ENCODE peak calls at places on chromosomes 13 and 19, in eight cellular contexts. C is cardiac muscle cell, J is neural progenitor cell, G is left ventricle myocardium inferior, X is OCI-LY7, Y is PC-9, I is heart left ventricle, L is Panc1. Z is an unnamed sample.

GRCh38 chr19:4310247-4311121 is 6.1 kb downstream of the FSD1 start:
- DNase-seq in C (no peak), J (no peak), G (no peak), X (peak; percentile 67), Y (peak; percentile 15), I (no peak), L (no peak), Z (no peak)

GRCh38 chr19:57406516-57407123 is 4.3 kb upstream of the ZNF17 start:
- DNase-seq in C (peak; percentile 69), J (peak; percentile 85), G (peak; percentile 55), X (peak; percentile 69), Y (peak; percentile 69), I (peak; percentile 56), L (peak; percentile 64), Z (peak; percentile 37)

GRCh38 chr19:51417107-51417806 is at the start of gene SIGLEC10:
- DNase-seq in C (peak; percentile 23), J (no peak), G (peak; percentile 44), X (peak; percentile 93), Y (no peak), I (peak; percentile 42), L (no peak), Z (no peak)

GRCh38 chr19:1304197-1304924 is 18.7 kb downstream of the EFNA2 start:
- DNase-seq in C (no peak), J (no peak), G (no peak), X (no peak), Y (no peak), I (no peak), L (no peak), Z (no peak)

GRCh38 chr19:805600-806550 is 8.6 kb downstream of the PTBP1 start:
- DNase-seq in C (no peak), J (no peak), G (no peak), X (no peak), Y (no peak), I (peak; percentile 19), L (no peak), Z (no peak)

GRCh38 chr13:25943666-25944065 is 108.2 kb downstream of the SHISA2 start:
- DNase-seq in C (peak; percentile 67), J (no peak), G (no peak), X (no peak), Y (no peak), I (no peak), L (no peak), Z (no peak)

GRCh38 chr13:73412933-73413332 is 354.1 kb downstream of the KLF5 start:
- DNase-seq in C (no peak), J (no peak), G (no peak), X (no peak), Y (no peak), I (no peak), L (no peak), Z (no peak)

GRCh38 chr19:18278521-18279265 is 2.7 kb downstream of the JUND start:
- DNase-seq in C (peak; percentile 39), J (no peak), G (no peak), X (peak; percentile 41), Y (no peak), I (no peak), L (no peak), Z (peak; percentile 68)

GRCh38 chr13:67273001-67273400 is 42.9 kb upstream of the PCDH9 start:
- DNase-seq in C (peak; percentile 18), J (no peak), G (no peak), X (no peak), Y (no peak), I (no peak), L (no peak), Z (no peak)

GRCh38 chr13:110131424-110131823 is 175.5 kb downstream of the COL4A1 start:
- DNase-seq in C (no peak), J (no peak), G (no peak), X (no peak), Y (no peak), I (no peak), L (no peak), Z (no peak)
- H3K27ac ChIP-seq in C (no peak overlapping the region), J (no peak overlapping the region), G (no peak overlapping the region), X (no peak overlapping the region), Y (no peak overlapping the region), I (no peak overlapping the region), L (no peak overlapping the region), Z (no peak overlapping the region)

GRCh38 chr19:44207126-44207803 is 5.1 kb upstream of the ZNF227 start:
- DNase-seq in C (peak; percentile 96), J (peak; percentile 94), G (peak; percentile 89), X (peak; percentile 95), Y (peak; percentile 90), I (peak; percentile 91), L (peak; percentile 64), Z (peak; percentile 46)
- H3K4me3 ChIP-seq in C (peak overlapping the region; percentile 75), J (peak overlapping the region; percentile 84), G (peak overlapping the region; percentile 85), X (peak overlapping the region; percentile 82), Y (peak overlapping the region; percentile 85), I (peak overlapping the region; percentile 75), L (peak overlapping the region; percentile 81), Z (peak overlapping the region; percentile 79)

DNA sequence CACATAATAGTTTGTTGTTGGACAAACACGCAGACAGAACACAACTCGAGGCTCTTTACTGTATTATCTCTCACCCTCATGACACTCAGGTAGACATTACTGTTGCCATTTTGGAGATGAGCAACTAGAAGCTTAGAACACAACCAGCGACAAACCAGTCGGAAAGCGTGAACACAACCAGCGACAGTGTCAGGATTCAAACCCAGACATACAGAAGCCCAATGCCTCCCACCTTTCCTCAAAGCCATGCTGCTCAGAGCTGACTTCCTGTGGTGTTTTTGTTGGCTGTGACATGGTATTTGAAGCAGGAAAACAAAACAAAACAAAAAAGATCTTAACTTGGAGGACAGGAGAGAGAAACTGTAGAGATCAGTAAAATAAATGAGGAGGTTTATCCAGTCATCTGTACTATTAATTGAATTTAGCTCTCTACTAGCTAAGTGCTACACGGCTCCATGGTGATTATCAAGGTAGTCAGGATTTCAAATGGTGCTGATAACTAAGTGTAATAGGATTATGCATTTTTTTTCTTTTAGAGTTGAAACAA is 92.1 kb downstream of the STARD13 start:
- DNase-seq in C (peak; percentile 49), J (peak; percentile 73), G (no peak), X (no peak), Y (no peak), I (no peak), L (no peak), Z (no peak)
- H3K4me1 ChIP-seq in C (peaks cover 9% of the 10 kb centered on the region), J (peaks cover 15% of the 10 kb centered on the region), G (peaks cover 99% of the 10 kb centered on the region), X (no peaks in the 10 kb centered on the region), Y (peaks cover 11% of the 10 kb centered on the region), I (peaks cover 87% of the 10 kb centered on the region), L (peaks cover 6% of the 10 kb centered on the region), Z (no peaks in the 10 kb centered on the region)

GRCh38 chr13:113414335-113414734 is 39.0 kb downstream of the ADPRHL1 start:
- DNase-seq in C (no peak), J (no peak), G (no peak), X (no peak), Y (no peak), I (no peak), L (no peak), Z (no peak)
- H3K27ac ChIP-seq in C (no peak overlapping the region), J (no peak overlapping the region), G (peak overlapping the region; percentile 93), X (no peak overlapping the region), Y (no peak overlapping the region), I (peak overlapping the region; percentile 79), L (no peak overlapping the region), Z (no peak overlapping the region)

GRCh38 chr13:46896346-46897138 is at the start of gene HTR2A:
- DNase-seq in C (peak; percentile 58), J (peak; percentile 55), G (peak; percentile 23), X (no peak), Y (no peak), I (no peak), L (no peak), Z (no peak)
- H3K4me3 ChIP-seq in C (no peak within 1 kb of the TSS), J (peak within 1 kb of the TSS; percentile 7), G (peak within 1 kb of the TSS; percentile 49), X (no peak within 1 kb of the TSS), Y (no peak within 1 kb of the TSS), I (peak within 1 kb of the TSS; percentile 27), L (peak within 1 kb of the TSS; percentile 21), Z (no peak within 1 kb of the TSS)

GRCh38 chr13:51453308-51453958 is 597 bp upstream of the INTS6 start:
- DNase-seq in C (no peak), J (peak; percentile 87), G (peak; percentile 88), X (peak; percentile 84), Y (peak; percentile 85), I (peak; percentile 86), L (no peak), Z (peak; percentile 88)

GRCh38 chr13:51451467-51452390 is 1.1 kb downstream of the INTS6 start:
- DNase-seq in C (peak; percentile 83), J (peak; percentile 93), G (peak; percentile 87), X (peak; percentile 91), Y (peak; percentile 54), I (peak; percentile 86), L (no peak), Z (peak; percentile 71)

GRCh38 chr13:51451134-51451466 is 1.7 kb downstream of the INTS6 start:
- DNase-seq in C (no peak), J (no peak), G (no peak), X (no peak), Y (no peak), I (no peak), L (no peak), Z (no peak)

GRCh38 chr13:51453959-51454703 is 1.3 kb upstream of the INTS6 start:
- DNase-seq in C (no peak), J (peak; percentile 35), G (peak; percentile 24), X (peak; percentile 55), Y (peak; percentile 12), I (peak; percentile 36), L (no peak), Z (no peak)

GRCh38 chr13:51452391-51453307 is at the start of gene INTS6:
- DNase-seq in C (peak; percentile 100), J (peak; percentile 100), G (peak; percentile 98), X (peak; percentile 100), Y (peak; percentile 99), I (peak; percentile 99), L (peak; percentile 77), Z (peak; percentile 98)
- H3K4me1 ChIP-seq in C (peaks cover 9% of the 10 kb centered on the region), J (peaks cover 46% of the 10 kb centered on the region), G (peaks cover 47% of the 10 kb centered on the region), X (peaks cover 27% of the 10 kb centered on the region), Y (peaks cover 18% of the 10 kb centered on the region), I (peaks cover 29% of the 10 kb centered on the region), L (peaks cover 4% of the 10 kb centered on the region), Z (peaks cover 32% of the 10 kb centered on the region)

Z was measured in naive thymus-derived CD4-positive, alpha-beta T cell.